ENCODE peak calls at places on chromosomes 1 and 21, in eight cellular contexts. One of them, this sample, is unnamed.

GRCh38 chr1:230985711-230986110 is 6.8 kb downstream of the ARV1 start:
- DNase-seq in fibroblast of lung: no peak
- DNase-seq in esophagus muscularis mucosa: no peak
- DNase-seq in putamen: no peak
- DNase-seq in activated CD4-positive, alpha-beta T cell treated with anti-CD3 and anti-CD28 coated beads, Interleukin-2, amount 50 U/mL, for 1 hour: no peak
- DNase-seq in HT1080: no peak
- DNase-seq in left ventricle myocardium inferior: no peak
- DNase-seq in KG1: no peak
- DNase-seq in this sample: no peak

GRCh38 chr1:52503706-52504105 is 49.2 kb downstream of the TUT4 start:
- DNase-seq in fibroblast of lung: no peak
- DNase-seq in esophagus muscularis mucosa: no peak
- DNase-seq in putamen: no peak
- DNase-seq in activated CD4-positive, alpha-beta T cell treated with anti-CD3 and anti-CD28 coated beads, Interleukin-2, amount 50 U/mL, for 1 hour: no peak
- DNase-seq in HT1080: no peak
- DNase-seq in left ventricle myocardium inferior: no peak
- DNase-seq in KG1: no peak
- DNase-seq in this sample: no peak

GRCh38 chr1:226371049-226371694 is 36.7 kb downstream of the PARP1 start:
- DNase-seq in fibroblast of lung: no peak
- DNase-seq in esophagus muscularis mucosa: no peak
- DNase-seq in putamen: no peak
- DNase-seq in activated CD4-positive, alpha-beta T cell treated with anti-CD3 and anti-CD28 coated beads, Interleukin-2, amount 50 U/mL, for 1 hour: no peak
- DNase-seq in HT1080: no peak
- DNase-seq in left ventricle myocardium inferior: no peak
- DNase-seq in KG1: no peak
- DNase-seq in this sample: no peak

GRCh38 chr1:41431490-41432350 is 52.8 kb downstream of the EDN2 start:
- DNase-seq in fibroblast of lung: no peak
- DNase-seq in esophagus muscularis mucosa: no peak
- DNase-seq in putamen: no peak
- DNase-seq in activated CD4-positive, alpha-beta T cell treated with anti-CD3 and anti-CD28 coated beads, Interleukin-2, amount 50 U/mL, for 1 hour: no peak
- DNase-seq in HT1080: no peak
- DNase-seq in left ventricle myocardium inferior: peak; percentile 31
- DNase-seq in KG1: no peak
- DNase-seq in this sample: no peak

GRCh38 chr1:44924835-44925464 is 61.4 kb downstream of the EIF2B3 start:
- DNase-seq in fibroblast of lung: peak; percentile 94
- DNase-seq in esophagus muscularis mucosa: no peak
- DNase-seq in putamen: no peak
- DNase-seq in activated CD4-positive, alpha-beta T cell treated with anti-CD3 and anti-CD28 coated beads, Interleukin-2, amount 50 U/mL, for 1 hour: no peak
- DNase-seq in HT1080: peak; percentile 81
- DNase-seq in left ventricle myocardium inferior: no peak
- DNase-seq in KG1: no peak
- DNase-seq in this sample: no peak

GRCh38 chr1:1421147-1421906 is at the start of gene ANKRD65:
- DNase-seq in fibroblast of lung: no peak
- DNase-seq in esophagus muscularis mucosa: no peak
- DNase-seq in putamen: no peak
- DNase-seq in activated CD4-positive, alpha-beta T cell treated with anti-CD3 and anti-CD28 coated beads, Interleukin-2, amount 50 U/mL, for 1 hour: no peak
- DNase-seq in HT1080: no peak
- DNase-seq in left ventricle myocardium inferior: no peak
- DNase-seq in KG1: no peak
- DNase-seq in this sample: peak; percentile 72

GRCh38 chr1:6491076-6491449 is 404 bp downstream of the PLEKHG5 start:
- DNase-seq in fibroblast of lung: peak; percentile 6
- DNase-seq in esophagus muscularis mucosa: no peak
- DNase-seq in putamen: no peak
- DNase-seq in activated CD4-positive, alpha-beta T cell treated with anti-CD3 and anti-CD28 coated beads, Interleukin-2, amount 50 U/mL, for 1 hour: no peak
- DNase-seq in HT1080: no peak
- DNase-seq in left ventricle myocardium inferior: no peak
- DNase-seq in KG1: no peak
- DNase-seq in this sample: no peak

GRCh38 chr1:240618946-240619345 is 7.0 kb upstream of the GREM2 start:
- DNase-seq in fibroblast of lung: no peak
- DNase-seq in esophagus muscularis mucosa: no peak
- DNase-seq in putamen: no peak
- DNase-seq in activated CD4-positive, alpha-beta T cell treated with anti-CD3 and anti-CD28 coated beads, Interleukin-2, amount 50 U/mL, for 1 hour: no peak
- DNase-seq in HT1080: no peak
- DNase-seq in left ventricle myocardium inferior: no peak
- DNase-seq in KG1: no peak
- DNase-seq in this sample: no peak

GRCh38 chr1:237492359-237492758 is 398.4 kb downstream of the ZP4 start:
- DNase-seq in fibroblast of lung: no peak
- DNase-seq in esophagus muscularis mucosa: no peak
- DNase-seq in putamen: no peak
- DNase-seq in activated CD4-positive, alpha-beta T cell treated with anti-CD3 and anti-CD28 coated beads, Interleukin-2, amount 50 U/mL, for 1 hour: no peak
- DNase-seq in HT1080: peak; percentile 7
- DNase-seq in left ventricle myocardium inferior: no peak
- DNase-seq in KG1: no peak
- DNase-seq in this sample: no peak

GRCh38 chr1:162021124-162021523 is 2.5 kb downstream of the OLFML2B start:
- DNase-seq in fibroblast of lung: no peak
- DNase-seq in esophagus muscularis mucosa: no peak
- DNase-seq in putamen: no peak
- DNase-seq in activated CD4-positive, alpha-beta T cell treated with anti-CD3 and anti-CD28 coated beads, Interleukin-2, amount 50 U/mL, for 1 hour: no peak
- DNase-seq in HT1080: no peak
- DNase-seq in left ventricle myocardium inferior: no peak
- DNase-seq in KG1: no peak
- DNase-seq in this sample: no peak

GRCh38 chr1:53395671-53396215 is 63.5 kb upstream of the DMRTB1 start:
- DNase-seq in fibroblast of lung: no peak
- DNase-seq in esophagus muscularis mucosa: no peak
- DNase-seq in putamen: no peak
- DNase-seq in activated CD4-positive, alpha-beta T cell treated with anti-CD3 and anti-CD28 coated beads, Interleukin-2, amount 50 U/mL, for 1 hour: no peak
- DNase-seq in HT1080: no peak
- DNase-seq in left ventricle myocardium inferior: no peak
- DNase-seq in KG1: no peak
- DNase-seq in this sample: no peak

GRCh38 chr1:200369131-200369530 is 40.7 kb downstream of the ZNF281 start:
- DNase-seq in fibroblast of lung: no peak
- DNase-seq in esophagus muscularis mucosa: no peak
- DNase-seq in putamen: no peak
- DNase-seq in activated CD4-positive, alpha-beta T cell treated with anti-CD3 and anti-CD28 coated beads, Interleukin-2, amount 50 U/mL, for 1 hour: no peak
- DNase-seq in HT1080: no peak
- DNase-seq in left ventricle myocardium inferior: no peak
- DNase-seq in KG1: no peak
- DNase-seq in this sample: no peak

GRCh38 chr1:196193891-196194559 is 414.2 kb downstream of the KCNT2 start:
- DNase-seq in fibroblast of lung: no peak
- DNase-seq in esophagus muscularis mucosa: no peak
- DNase-seq in putamen: no peak
- DNase-seq in activated CD4-positive, alpha-beta T cell treated with anti-CD3 and anti-CD28 coated beads, Interleukin-2, amount 50 U/mL, for 1 hour: no peak
- DNase-seq in HT1080: peak; percentile 1
- DNase-seq in left ventricle myocardium inferior: no peak
- DNase-seq in KG1: no peak
- DNase-seq in this sample: no peak

GRCh38 chr1:206887701-206888100 is 9.5 kb upstream of the IL24 start:
- DNase-seq in fibroblast of lung: peak; percentile 63
- DNase-seq in esophagus muscularis mucosa: no peak
- DNase-seq in putamen: no peak
- DNase-seq in activated CD4-positive, alpha-beta T cell treated with anti-CD3 and anti-CD28 coated beads, Interleukin-2, amount 50 U/mL, for 1 hour: no peak
- DNase-seq in HT1080: no peak
- DNase-seq in left ventricle myocardium inferior: no peak
- DNase-seq in KG1: no peak
- DNase-seq in this sample: no peak

GRCh38 chr1:153485880-153486279 is 25.4 kb upstream of the S100A7 start:
- DNase-seq in fibroblast of lung: no peak
- DNase-seq in esophagus muscularis mucosa: no peak
- DNase-seq in putamen: no peak
- DNase-seq in activated CD4-positive, alpha-beta T cell treated with anti-CD3 and anti-CD28 coated beads, Interleukin-2, amount 50 U/mL, for 1 hour: no peak
- DNase-seq in HT1080: no peak
- DNase-seq in left ventricle myocardium inferior: no peak
- DNase-seq in KG1: no peak
- DNase-seq in this sample: no peak

GRCh38 chr1:36753451-36753850 is 270.7 kb upstream of the CSF3R start:
- DNase-seq in fibroblast of lung: no peak
- DNase-seq in esophagus muscularis mucosa: no peak
- DNase-seq in putamen: no peak
- DNase-seq in activated CD4-positive, alpha-beta T cell treated with anti-CD3 and anti-CD28 coated beads, Interleukin-2, amount 50 U/mL, for 1 hour: no peak
- DNase-seq in HT1080: no peak
- DNase-seq in left ventricle myocardium inferior: no peak
- DNase-seq in KG1: no peak
- DNase-seq in this sample: no peak

GRCh38 chr1:65393345-65393744 is 27.1 kb upstream of the LEPR start:
- DNase-seq in fibroblast of lung: peak; percentile 4
- DNase-seq in esophagus muscularis mucosa: no peak
- DNase-seq in putamen: no peak
- DNase-seq in activated CD4-positive, alpha-beta T cell treated with anti-CD3 and anti-CD28 coated beads, Interleukin-2, amount 50 U/mL, for 1 hour: no peak
- DNase-seq in HT1080: peak; percentile 90
- DNase-seq in left ventricle myocardium inferior: no peak
- DNase-seq in KG1: no peak
- DNase-seq in this sample: no peak

GRCh38 chr1:206782448-206782847 is 10.2 kb upstream of the IL10 start:
- DNase-seq in fibroblast of lung: no peak
- DNase-seq in esophagus muscularis mucosa: no peak
- DNase-seq in putamen: no peak
- DNase-seq in activated CD4-positive, alpha-beta T cell treated with anti-CD3 and anti-CD28 coated beads, Interleukin-2, amount 50 U/mL, for 1 hour: no peak
- DNase-seq in HT1080: no peak
- DNase-seq in left ventricle myocardium inferior: no peak
- DNase-seq in KG1: no peak
- DNase-seq in this sample: no peak

GRCh38 chr21:46605759-46606426 is 1.0 kb upstream of the S100B start:
- DNase-seq in fibroblast of lung: no peak
- DNase-seq in esophagus muscularis mucosa: no peak
- DNase-seq in putamen: peak; percentile 47
- DNase-seq in activated CD4-positive, alpha-beta T cell treated with anti-CD3 and anti-CD28 coated beads, Interleukin-2, amount 50 U/mL, for 1 hour: peak; percentile 34
- DNase-seq in HT1080: no peak
- DNase-seq in left ventricle myocardium inferior: peak; percentile 37
- DNase-seq in KG1: peak; percentile 89
- DNase-seq in this sample: peak; percentile 81

GRCh38 chr1:197924516-197925123 is 7.4 kb downstream of the LHX9 start:
- DNase-seq in fibroblast of lung: peak; percentile 65
- DNase-seq in esophagus muscularis mucosa: no peak
- DNase-seq in putamen: peak; percentile 22
- DNase-seq in activated CD4-positive, alpha-beta T cell treated with anti-CD3 and anti-CD28 coated beads, Interleukin-2, amount 50 U/mL, for 1 hour: no peak
- DNase-seq in HT1080: peak; percentile 48
- DNase-seq in left ventricle myocardium inferior: no peak
- DNase-seq in KG1: peak; percentile 55
- DNase-seq in this sample: peak; percentile 62

GRCh38 chr1:30407862-30408580 is 315.4 kb downstream of the MATN1 start:
- DNase-seq in fibroblast of lung: no peak
- DNase-seq in esophagus muscularis mucosa: peak; percentile 87
- DNase-seq in putamen: no peak
- DNase-seq in activated CD4-positive, alpha-beta T cell treated with anti-CD3 and anti-CD28 coated beads, Interleukin-2, amount 50 U/mL, for 1 hour: no peak
- DNase-seq in HT1080: no peak
- DNase-seq in left ventricle myocardium inferior: no peak
- DNase-seq in KG1: no peak
- DNase-seq in this sample: no peak

GRCh38 chr1:67429011-67429527 is 1.1 kb downstream of the SERBP1 start:
- DNase-seq in fibroblast of lung: peak; percentile 21
- DNase-seq in esophagus muscularis mucosa: no peak
- DNase-seq in putamen: peak; percentile 16
- DNase-seq in activated CD4-positive, alpha-beta T cell treated with anti-CD3 and anti-CD28 coated beads, Interleukin-2, amount 50 U/mL, for 1 hour: peak; percentile 24
- DNase-seq in HT1080: peak; percentile 35
- DNase-seq in left ventricle myocardium inferior: no peak
- DNase-seq in KG1: no peak
- DNase-seq in this sample: peak; percentile 25

GRCh38 chr1:203326830-203327683 is 21.7 kb downstream of the BTG2 start:
- DNase-seq in fibroblast of lung: peak; percentile 80
- DNase-seq in esophagus muscularis mucosa: peak; percentile 97
- DNase-seq in putamen: peak; percentile 92
- DNase-seq in activated CD4-positive, alpha-beta T cell treated with anti-CD3 and anti-CD28 coated beads, Interleukin-2, amount 50 U/mL, for 1 hour: peak; percentile 94
- DNase-seq in HT1080: peak; percentile 85
- DNase-seq in left ventricle myocardium inferior: peak; percentile 93
- DNase-seq in KG1: peak; percentile 75
- DNase-seq in this sample: peak; percentile 94

GRCh38 chr1:172373864-172374263 is 46.6 kb upstream of the C1orf105 start:
- DNase-seq in fibroblast of lung: peak; percentile 34
- DNase-seq in esophagus muscularis mucosa: no peak
- DNase-seq in putamen: no peak
- DNase-seq in activated CD4-positive, alpha-beta T cell treated with anti-CD3 and anti-CD28 coated beads, Interleukin-2, amount 50 U/mL, for 1 hour: no peak
- DNase-seq in HT1080: no peak
- DNase-seq in left ventricle myocardium inferior: no peak
- DNase-seq in KG1: no peak
- DNase-seq in this sample: no peak

GRCh38 chr1:20339811-20340457 is 49.3 kb downstream of the VWA5B1 start:
- DNase-seq in fibroblast of lung: no peak
- DNase-seq in esophagus muscularis mucosa: no peak
- DNase-seq in putamen: no peak
- DNase-seq in activated CD4-positive, alpha-beta T cell treated with anti-CD3 and anti-CD28 coated beads, Interleukin-2, amount 50 U/mL, for 1 hour: no peak
- DNase-seq in HT1080: no peak
- DNase-seq in left ventricle myocardium inferior: no peak
- DNase-seq in KG1: no peak
- DNase-seq in this sample: no peak

This sample was measured in Ammon's horn.